ENCODE peak calls at places on chromosomes 4 and X, in seven cellular contexts. G is Right ventricle myocardium superior; Q is Kasumi-1; X is activated T-cell treated with anti-CD3 and anti-CD28 coated beads, Interleukin-2, amount 50 U/mL, for 1 hour; E is NCI-H1417; W is CD8-positive, alpha-beta T cell; F is thyroid gland. S is an unnamed sample.

GRCh38 chr4:119728692-119729593 is 100.3 kb upstream of the PDE5A start:
- DNase-seq in Q (no peak), G (no peak), E (no peak), W (no peak), F (no peak), X (no peak), S (no peak)

GRCh38 chr4:102503301-102503746 is 2.2 kb downstream of the NFKB1 start:
- DNase-seq in W (no peak), E (peak), X (no peak), Q (no peak), F (no peak), G (no peak), S (no peak)

GRCh38 chr4:110527156-110527555 is 51.2 kb downstream of the ENPEP start:
- DNase-seq in G (no peak), Q (no peak), E (no peak), X (no peak), W (no peak), F (no peak), S (no peak)

GRCh38 chr4:23728393-23728792 is 161.5 kb downstream of the PPARGC1A start:
- DNase-seq in Q (no peak), G (no peak), E (no peak), F (no peak), X (no peak), W (no peak), S (no peak)

GRCh38 chrX:138058931-138059330 is 493.0 kb downstream of the ZIC3 start:
- DNase-seq in G (no peak), W (no peak), E (no peak), F (no peak), Q (no peak), X (no peak), S (no peak)

GRCh38 chr4:8167815-8168214 is 9.2 kb upstream of the ABLIM2 start:
- DNase-seq in X (no peak), G (no peak), Q (no peak), W (no peak), F (no peak), E (no peak), S (no peak)

GRCh38 chr4:69497081-69497480 is 1.4 kb upstream of the UGT2B4 start:
- DNase-seq in X (no peak), Q (no peak), W (no peak), G (no peak), E (no peak), F (no peak), S (no peak)

GRCh38 chr4:95170176-95170575 is 378.6 kb downstream of the UNC5C start:
- DNase-seq in G (no peak), E (no peak), F (no peak), Q (no peak), X (no peak), W (no peak), S (no peak)

GRCh38 chr4:20281453-20281852 is 29.7 kb downstream of the SLIT2 start:
- DNase-seq in G (no peak), W (no peak), X (no peak), Q (no peak), E (no peak), F (no peak), S (no peak)

GRCh38 chr4:78653655-78654054 is 102.1 kb downstream of the ANXA3 start:
- DNase-seq in G (no peak), Q (peak), X (no peak), W (no peak), E (peak), F (no peak), S (no peak)

GRCh38 chr4:110195561-110196205 is 2.7 kb downstream of the ELOVL6 start:
- DNase-seq in Q (peak), E (no peak), G (no peak), X (no peak), F (no peak), W (no peak), S (no peak)

GRCh38 chrX:150704030-150704613 is 10.9 kb downstream of the MTMR1 start:
- DNase-seq in F (no peak), G (no peak), W (no peak), Q (no peak), X (no peak), E (no peak), S (no peak)

GRCh38 chr4:41949531-41949930 is 14.3 kb downstream of the TMEM33 start:
- DNase-seq in W (no peak), F (no peak), G (no peak), E (no peak), X (no peak), Q (no peak), S (no peak)

GRCh38 chr4:48949518-48950207 is 36.4 kb upstream of the CWH43 start:
- DNase-seq in Q (no peak), F (no peak), W (no peak), G (no peak), X (no peak), E (no peak), S (no peak)

GRCh38 chr4:12538162-12538561 is 946.0 kb downstream of the RAB28 start:
- DNase-seq in W (no peak), E (no peak), X (no peak), Q (no peak), F (no peak), G (no peak), S (no peak)

S was measured in aorta.